ENCODE peak calls at places on chromosomes 5 and 9, in ten cellular contexts. One of them, this sample, is unnamed.

GRCh38 chr9:114153761-114154596 is 1.4 kb upstream of the COL27A1 start:
- DNase-seq in HL-60: no peak
- DNase-seq in choroid plexus epithelial cell: no peak
- DNase-seq in AG04450: no peak
- DNase-seq in endothelial cell: peak; percentile 23
- DNase-seq in upper lobe of right lung: no peak
- DNase-seq in cardiac fibroblast: peak; percentile 33
- DNase-seq in CD4-positive, alpha-beta T cell: no peak
- DNase-seq in astrocyte of the cerebellum: no peak
- DNase-seq in adrenal gland: no peak
- DNase-seq in this sample: peak; percentile 49

GRCh38 chr5:177389368-177390169 is 5.3 kb downstream of the SLC34A1 start:
- DNase-seq in AG04450: peak; percentile 82
- DNase-seq in endothelial cell: no peak
- DNase-seq in upper lobe of right lung: no peak
- DNase-seq in CD4-positive, alpha-beta T cell: peak; percentile 43
- DNase-seq in adrenal gland: no peak
- DNase-seq in HL-60: no peak
- DNase-seq in astrocyte of the cerebellum: peak; percentile 75
- DNase-seq in choroid plexus epithelial cell: peak; percentile 96
- DNase-seq in cardiac fibroblast: peak; percentile 71
- DNase-seq in this sample: peak; percentile 76

GRCh38 chr9:121985792-121986494 is 107.2 kb downstream of the TTLL11 start:
- DNase-seq in HL-60: no peak
- DNase-seq in endothelial cell: no peak
- DNase-seq in cardiac fibroblast: peak; percentile 77
- DNase-seq in upper lobe of right lung: no peak
- DNase-seq in choroid plexus epithelial cell: no peak
- DNase-seq in AG04450: no peak
- DNase-seq in CD4-positive, alpha-beta T cell: no peak
- DNase-seq in astrocyte of the cerebellum: no peak
- DNase-seq in adrenal gland: no peak
- DNase-seq in this sample: no peak

GRCh38 chr5:172503925-172504730 is 49.8 kb upstream of the SH3PXD2B start:
- DNase-seq in adrenal gland: no peak
- DNase-seq in AG04450: no peak
- DNase-seq in HL-60: no peak
- DNase-seq in cardiac fibroblast: peak; percentile 60
- DNase-seq in astrocyte of the cerebellum: no peak
- DNase-seq in choroid plexus epithelial cell: no peak
- DNase-seq in endothelial cell: no peak
- DNase-seq in upper lobe of right lung: peak; percentile 60
- DNase-seq in CD4-positive, alpha-beta T cell: no peak
- DNase-seq in this sample: no peak

GRCh38 chr5:159951387-159951786 is 35.1 kb downstream of the ADRA1B start:
- DNase-seq in choroid plexus epithelial cell: peak; percentile 60
- DNase-seq in adrenal gland: no peak
- DNase-seq in astrocyte of the cerebellum: no peak
- DNase-seq in cardiac fibroblast: no peak
- DNase-seq in HL-60: no peak
- DNase-seq in AG04450: no peak
- DNase-seq in CD4-positive, alpha-beta T cell: no peak
- DNase-seq in upper lobe of right lung: no peak
- DNase-seq in endothelial cell: peak; percentile 25
- DNase-seq in this sample: no peak

GRCh38 chr9:137494550-137495351 is 35.6 kb upstream of the NSMF start:
- DNase-seq in cardiac fibroblast: no peak
- DNase-seq in astrocyte of the cerebellum: no peak
- DNase-seq in choroid plexus epithelial cell: no peak
- DNase-seq in adrenal gland: no peak
- DNase-seq in HL-60: no peak
- DNase-seq in AG04450: no peak
- DNase-seq in CD4-positive, alpha-beta T cell: no peak
- DNase-seq in endothelial cell: no peak
- DNase-seq in upper lobe of right lung: no peak
- DNase-seq in this sample: no peak

GRCh38 chr5:158267228-158267627 is 408.3 kb upstream of the CLINT1 start:
- DNase-seq in astrocyte of the cerebellum: no peak
- DNase-seq in HL-60: no peak
- DNase-seq in CD4-positive, alpha-beta T cell: no peak
- DNase-seq in cardiac fibroblast: no peak
- DNase-seq in adrenal gland: no peak
- DNase-seq in endothelial cell: no peak
- DNase-seq in upper lobe of right lung: no peak
- DNase-seq in choroid plexus epithelial cell: no peak
- DNase-seq in AG04450: no peak
- DNase-seq in this sample: no peak

GRCh38 chr9:91659529-91660294 is 236.1 kb upstream of the NFIL3 start:
- DNase-seq in AG04450: peak; percentile 20
- DNase-seq in adrenal gland: no peak
- DNase-seq in upper lobe of right lung: no peak
- DNase-seq in cardiac fibroblast: peak; percentile 47
- DNase-seq in HL-60: no peak
- DNase-seq in endothelial cell: peak; percentile 42
- DNase-seq in choroid plexus epithelial cell: peak; percentile 70
- DNase-seq in astrocyte of the cerebellum: peak; percentile 8
- DNase-seq in CD4-positive, alpha-beta T cell: no peak
- DNase-seq in this sample: peak; percentile 4

GRCh38 chr5:38755171-38755570 is 90.6 kb upstream of the OSMR start:
- DNase-seq in cardiac fibroblast: peak; percentile 39
- DNase-seq in endothelial cell: no peak
- DNase-seq in HL-60: no peak
- DNase-seq in upper lobe of right lung: no peak
- DNase-seq in astrocyte of the cerebellum: peak; percentile 78
- DNase-seq in CD4-positive, alpha-beta T cell: no peak
- DNase-seq in AG04450: peak; percentile 26
- DNase-seq in choroid plexus epithelial cell: peak; percentile 62
- DNase-seq in adrenal gland: no peak
- DNase-seq in this sample: no peak

GRCh38 chr5:143135832-143136551 is 267.5 kb downstream of the NR3C1 start:
- DNase-seq in AG04450: no peak
- DNase-seq in astrocyte of the cerebellum: no peak
- DNase-seq in endothelial cell: no peak
- DNase-seq in upper lobe of right lung: no peak
- DNase-seq in HL-60: no peak
- DNase-seq in adrenal gland: no peak
- DNase-seq in cardiac fibroblast: no peak
- DNase-seq in CD4-positive, alpha-beta T cell: no peak
- DNase-seq in choroid plexus epithelial cell: peak; percentile 32
- DNase-seq in this sample: no peak

GRCh38 chr9:84371737-84372136 is 31.2 kb upstream of the SLC28A3 start:
- DNase-seq in HL-60: peak; percentile 97
- DNase-seq in astrocyte of the cerebellum: peak; percentile 19
- DNase-seq in adrenal gland: peak; percentile 27
- DNase-seq in endothelial cell: no peak
- DNase-seq in upper lobe of right lung: no peak
- DNase-seq in CD4-positive, alpha-beta T cell: no peak
- DNase-seq in choroid plexus epithelial cell: peak; percentile 97
- DNase-seq in AG04450: peak; percentile 50
- DNase-seq in cardiac fibroblast: peak; percentile 98
- DNase-seq in this sample: peak; percentile 16

GRCh38 chr5:6900828-6901227 is 187.6 kb downstream of the TENT4A start:
- DNase-seq in endothelial cell: no peak
- DNase-seq in CD4-positive, alpha-beta T cell: no peak
- DNase-seq in choroid plexus epithelial cell: no peak
- DNase-seq in astrocyte of the cerebellum: no peak
- DNase-seq in HL-60: no peak
- DNase-seq in upper lobe of right lung: no peak
- DNase-seq in AG04450: no peak
- DNase-seq in adrenal gland: no peak
- DNase-seq in cardiac fibroblast: no peak
- DNase-seq in this sample: peak; percentile 40

GRCh38 chr9:3783156-3783555 is 257.4 kb upstream of the RFX3 start:
- DNase-seq in astrocyte of the cerebellum: no peak
- DNase-seq in cardiac fibroblast: peak; percentile 38
- DNase-seq in HL-60: no peak
- DNase-seq in upper lobe of right lung: no peak
- DNase-seq in CD4-positive, alpha-beta T cell: no peak
- DNase-seq in adrenal gland: no peak
- DNase-seq in choroid plexus epithelial cell: no peak
- DNase-seq in AG04450: no peak
- DNase-seq in endothelial cell: no peak
- DNase-seq in this sample: no peak

GRCh38 chr5:79186021-79186420 is 49.9 kb upstream of the JMY start:
- DNase-seq in cardiac fibroblast: no peak
- DNase-seq in adrenal gland: no peak
- DNase-seq in astrocyte of the cerebellum: no peak
- DNase-seq in endothelial cell: no peak
- DNase-seq in upper lobe of right lung: no peak
- DNase-seq in HL-60: no peak
- DNase-seq in AG04450: no peak
- DNase-seq in choroid plexus epithelial cell: no peak
- DNase-seq in CD4-positive, alpha-beta T cell: no peak
- DNase-seq in this sample: no peak

DNA sequence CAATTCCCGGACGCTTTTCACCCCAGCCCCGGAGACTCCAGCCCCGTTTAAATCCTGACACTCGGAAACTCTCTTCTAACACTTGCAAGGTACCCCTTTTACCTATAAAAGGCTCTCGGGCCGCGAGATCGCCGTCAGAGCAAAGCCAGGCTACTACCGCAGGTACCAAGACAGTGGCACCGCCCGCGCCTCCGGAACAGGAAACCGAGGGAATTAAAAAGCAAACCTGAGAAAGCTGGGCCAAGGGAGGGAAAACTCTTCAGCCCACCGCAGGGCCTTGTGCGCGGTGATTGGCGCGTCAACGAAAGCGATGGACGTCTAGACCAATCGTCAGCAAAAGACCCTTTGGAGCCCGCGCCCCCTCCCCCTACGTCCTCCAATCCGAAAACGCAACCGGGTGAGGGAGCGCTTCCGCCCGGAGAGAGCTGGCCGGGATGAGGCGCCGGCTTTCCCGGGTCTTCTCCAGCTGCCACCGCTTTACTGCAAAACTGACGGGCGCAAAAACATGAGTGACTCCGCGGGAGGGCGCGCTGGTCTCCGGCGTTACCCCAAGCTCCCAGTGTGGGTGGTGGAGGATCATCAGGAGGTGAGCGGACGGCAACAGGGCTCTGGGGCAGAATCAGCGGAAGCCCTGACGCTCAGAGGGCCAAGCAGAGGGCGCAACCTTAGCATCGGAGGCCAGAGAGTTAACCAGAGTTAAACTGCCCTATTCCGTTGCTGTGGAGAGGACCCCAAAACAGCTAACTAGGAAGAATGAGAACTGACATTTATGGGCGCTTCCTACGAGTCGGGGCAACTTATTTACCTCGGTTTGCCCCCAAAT is at the start of the genes C5orf22 and DROSHA:
- DNase-seq in upper lobe of right lung: peak; percentile 97
- DNase-seq in endothelial cell: peak; percentile 93
- DNase-seq in HL-60: peak; percentile 86
- DNase-seq in CD4-positive, alpha-beta T cell: peak; percentile 87
- DNase-seq in cardiac fibroblast: peak; percentile 96
- DNase-seq in adrenal gland: peak; percentile 97
- DNase-seq in astrocyte of the cerebellum: peak; percentile 90
- DNase-seq in AG04450: peak; percentile 88
- DNase-seq in choroid plexus epithelial cell: peak; percentile 98
- DNase-seq in this sample: peak; percentile 94
- TF ChIP-seq CTCF in upper lobe of right lung: peak; percentile 12
- TF ChIP-seq CTCF in endothelial cell: no peak
- TF ChIP-seq CTCF in HL-60: no peak
- TF ChIP-seq CTCF in CD4-positive, alpha-beta T cell: no peak
- TF ChIP-seq CTCF in cardiac fibroblast: peak; percentile 1
- TF ChIP-seq CTCF in adrenal gland: no peak
- TF ChIP-seq CTCF in astrocyte of the cerebellum: peak; percentile 3
- TF ChIP-seq CTCF in AG04450: peak; percentile 12
- TF ChIP-seq CTCF in choroid plexus epithelial cell: no peak
- TF ChIP-seq CTCF in this sample: no peak

GRCh38 chr9:1732670-1733069 is 282.5 kb upstream of the SMARCA2 start:
- DNase-seq in HL-60: no peak
- DNase-seq in upper lobe of right lung: no peak
- DNase-seq in adrenal gland: no peak
- DNase-seq in CD4-positive, alpha-beta T cell: no peak
- DNase-seq in astrocyte of the cerebellum: no peak
- DNase-seq in cardiac fibroblast: no peak
- DNase-seq in AG04450: no peak
- DNase-seq in choroid plexus epithelial cell: peak; percentile 1
- DNase-seq in endothelial cell: no peak
- DNase-seq in this sample: no peak
- TF ChIP-seq CTCF in HL-60: no peak
- TF ChIP-seq CTCF in upper lobe of right lung: no peak
- TF ChIP-seq CTCF in adrenal gland: no peak
- TF ChIP-seq CTCF in CD4-positive, alpha-beta T cell: no peak
- TF ChIP-seq CTCF in astrocyte of the cerebellum: no peak
- TF ChIP-seq CTCF in cardiac fibroblast: no peak
- TF ChIP-seq CTCF in AG04450: no peak
- TF ChIP-seq CTCF in choroid plexus epithelial cell: peak; percentile 14
- TF ChIP-seq CTCF in endothelial cell: no peak
- TF ChIP-seq CTCF in this sample: no peak

DNA sequence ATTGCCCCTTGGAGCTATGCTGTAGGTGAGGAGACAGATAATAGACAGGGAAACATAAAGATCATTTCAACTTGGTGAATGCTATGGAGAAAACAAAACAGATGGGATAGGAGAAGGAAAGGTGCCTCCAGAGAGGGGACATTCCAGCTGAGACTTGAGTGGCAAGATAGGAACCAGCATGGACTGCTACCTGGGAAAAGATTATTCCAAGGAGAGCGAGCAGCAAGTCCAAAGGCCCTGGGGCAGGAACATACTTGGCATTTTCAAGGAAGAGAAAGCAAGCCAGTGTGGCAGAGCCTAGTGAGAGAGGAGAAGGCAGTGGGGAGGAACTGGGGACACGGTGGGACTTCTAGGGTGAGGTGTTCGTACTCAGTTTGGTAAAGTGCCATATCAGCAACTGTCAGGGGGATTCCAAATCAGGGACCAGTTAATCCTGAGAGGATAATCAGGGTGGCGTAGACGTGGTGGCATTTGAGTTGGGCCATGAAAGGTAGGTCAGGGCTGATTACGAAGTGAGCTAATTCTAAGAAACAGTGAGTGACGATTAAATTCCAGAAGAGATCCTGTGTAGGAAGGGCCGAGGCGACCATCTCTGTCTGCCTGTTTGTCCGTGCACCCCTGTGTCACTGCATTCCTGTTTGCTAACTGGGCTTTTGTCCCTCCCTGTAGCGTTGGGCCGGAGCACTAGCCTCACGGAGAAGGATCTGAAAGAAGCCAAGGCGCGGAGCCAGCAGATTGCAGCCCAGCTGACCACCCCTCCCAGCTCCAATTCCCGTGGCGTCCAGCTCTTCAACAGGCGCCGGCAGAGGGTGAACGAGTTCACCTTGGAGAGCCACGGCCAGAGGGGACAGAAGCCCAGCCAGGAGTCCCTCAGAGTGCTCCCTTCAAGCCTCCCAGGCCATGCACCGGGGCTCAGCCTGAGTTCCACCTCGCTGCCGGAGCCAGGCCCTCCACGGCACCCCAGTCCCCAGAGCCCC is 7.1 kb downstream of the SYNPO start:
- DNase-seq in endothelial cell: no peak
- DNase-seq in astrocyte of the cerebellum: no peak
- DNase-seq in CD4-positive, alpha-beta T cell: no peak
- DNase-seq in HL-60: no peak
- DNase-seq in upper lobe of right lung: peak; percentile 82
- DNase-seq in adrenal gland: peak; percentile 88
- DNase-seq in cardiac fibroblast: peak; percentile 41
- DNase-seq in AG04450: no peak
- DNase-seq in choroid plexus epithelial cell: no peak
- DNase-seq in this sample: no peak
- TF ChIP-seq CTCF in endothelial cell: no peak
- TF ChIP-seq CTCF in astrocyte of the cerebellum: no peak
- TF ChIP-seq CTCF in CD4-positive, alpha-beta T cell: no peak
- TF ChIP-seq CTCF in HL-60: no peak
- TF ChIP-seq CTCF in upper lobe of right lung: no peak
- TF ChIP-seq CTCF in adrenal gland: peak; percentile 7
- TF ChIP-seq CTCF in cardiac fibroblast: no peak
- TF ChIP-seq CTCF in AG04450: no peak
- TF ChIP-seq CTCF in choroid plexus epithelial cell: no peak
- TF ChIP-seq CTCF in this sample: no peak

GRCh38 chr9:76887003-76887821 is 18.7 kb downstream of the PRUNE2 start:
- DNase-seq in adrenal gland: no peak
- DNase-seq in endothelial cell: no peak
- DNase-seq in upper lobe of right lung: no peak
- DNase-seq in HL-60: no peak
- DNase-seq in CD4-positive, alpha-beta T cell: no peak
- DNase-seq in astrocyte of the cerebellum: no peak
- DNase-seq in choroid plexus epithelial cell: no peak
- DNase-seq in AG04450: no peak
- DNase-seq in cardiac fibroblast: no peak
- DNase-seq in this sample: no peak
- TF ChIP-seq CTCF in adrenal gland: no peak
- TF ChIP-seq CTCF in endothelial cell: no peak
- TF ChIP-seq CTCF in upper lobe of right lung: no peak
- TF ChIP-seq CTCF in HL-60: no peak
- TF ChIP-seq CTCF in CD4-positive, alpha-beta T cell: no peak
- TF ChIP-seq CTCF in astrocyte of the cerebellum: no peak
- TF ChIP-seq CTCF in choroid plexus epithelial cell: no peak
- TF ChIP-seq CTCF in AG04450: peak; percentile 10
- TF ChIP-seq CTCF in cardiac fibroblast: no peak
- TF ChIP-seq CTCF in this sample: no peak

This sample was measured in Calu3.